ENCODE peak calls at places on chromosomes 6 and 20, in five cellular contexts. J is GM23338, N is stomach, D is breast epithelium, M is HCT116. V is an unnamed sample. For H3K4me1, the result is how much of the 10 kb centered on the place peaks cover.

GRCh38 chr6:121522265-121522664 is 86.8 kb downstream of the GJA1 start:
- DNase-seq in J (no peak), N (no peak), D (no peak), M (no peak), V (peak)

GRCh38 chr20:5073154-5074049 is 46.4 kb downstream of the PCNA start:
- DNase-seq in J (peak), N (peak), D (peak), M (peak), V (peak)

GRCh38 chr6:43211960-43212359 is 17.3 kb downstream of the DNPH1 start:
- DNase-seq in J (no peak), N (no peak), D (no peak), M (no peak), V (no peak)

GRCh38 chr6:4932506-4932903 is 71.3 kb downstream of the RPP40 start:
- DNase-seq in J (no peak), N (no peak), D (no peak), M (no peak), V (no peak)

GRCh38 chr20:6704132-6704861 is 63.2 kb upstream of the BMP2 start:
- DNase-seq in J (no peak), N (peak), D (no peak), M (no peak), V (peak)

GRCh38 chr20:48769111-48769879 is 58.5 kb downstream of the PREX1 start:
- DNase-seq in J (peak), N (peak), D (no peak), M (no peak), V (no peak)

GRCh38 chr6:2937627-2938003 is 33.8 kb downstream of the SERPINB6 start:
- DNase-seq in J (no peak), N (no peak), D (no peak), M (no peak), V (no peak)

GRCh38 chr6:109877028-109877726 is 100.9 kb upstream of the GPR6 start:
- DNase-seq in J (no peak), N (no peak), D (no peak), M (no peak), V (no peak)

GRCh38 chr20:54103067-54103761 is 32.8 kb upstream of the BCAS1 start:
- DNase-seq in J (peak), N (peak), D (no peak), M (peak), V (peak)

GRCh38 chr6:12163744-12164507 is 126.2 kb upstream of the EDN1 start:
- DNase-seq in J (no peak), N (no peak), D (no peak), M (no peak), V (no peak)

GRCh38 chr20:44814937-44815336 is 4.6 kb upstream of the RIMS4 start:
- DNase-seq in J (no peak), N (no peak), D (no peak), M (no peak), V (no peak)

GRCh38 chr20:61521680-61522420 is 269.8 kb downstream of the CDH4 start:
- DNase-seq in J (no peak), N (no peak), D (no peak), M (no peak), V (no peak)

GRCh38 chr6:43952746-43953145 is 174.5 kb downstream of the MRPL14 start:
- DNase-seq in J (no peak), N (no peak), D (no peak), M (peak), V (no peak)

GRCh38 chr6:39225543-39225942 is 3.7 kb downstream of the KCNK5 start:
- DNase-seq in J (no peak), N (peak), D (no peak), M (no peak), V (no peak)

GRCh38 chr6:38283734-38284362 is 355.9 kb downstream of the BTBD9 start:
- DNase-seq in J (no peak), N (no peak), D (no peak), M (peak), V (no peak)

GRCh38 chr6:20915150-20915549 is 380.9 kb downstream of the CDKAL1 start:
- DNase-seq in J (no peak), N (no peak), D (no peak), M (no peak), V (no peak)

GRCh38 chr6:2969549-2969948 is 1.8 kb downstream of the SERPINB6 start:
- DNase-seq in J (no peak), N (no peak), D (no peak), M (no peak), V (no peak)

GRCh38 chr6:144064831-144065668 is 30.3 kb downstream of the SF3B5 start:
- DNase-seq in J (peak), N (no peak), D (no peak), M (no peak), V (peak)

GRCh38 chr20:23034721-23035671 is at the start of gene SSTR4:
- DNase-seq in J (peak), N (no peak), D (no peak), M (no peak), V (no peak)

GRCh38 chr6:31122803-31123706 is 2.8 kb upstream of the CDSN start:
- DNase-seq in J (no peak), N (peak), D (peak), M (peak), V (peak)

GRCh38 chr20:17835240-17835940 is 133.2 kb downstream of the SNX5 start:
- DNase-seq in J (no peak), N (no peak), D (peak), M (peak), V (no peak)

GRCh38 chr6:31270788-31271640 is 878 bp downstream of the HLA-C start:
- DNase-seq in J (peak), N (peak), D (no peak), M (no peak), V (peak)

GRCh38 chr20:48667889-48668413 is 159.8 kb downstream of the PREX1 start:
- DNase-seq in J (no peak), N (no peak), D (no peak), M (no peak), V (no peak)

GRCh38 chr6:593907-594212 is 63.0 kb downstream of the HUS1B start:
- DNase-seq in J (peak), N (no peak), D (no peak), M (no peak), V (no peak)

GRCh38 chr6:1634081-1634480 is 24.4 kb downstream of the FOXC1 start:
- DNase-seq in J (no peak), N (no peak), D (no peak), M (no peak), V (no peak)

GRCh38 chr6:35774116-35774794 is 2.1 kb upstream of the CLPSL2 start:
- DNase-seq in J (no peak), N (no peak), D (no peak), M (no peak), V (no peak)

GRCh38 chr20:8860011-8860495 is 208.8 kb upstream of the PLCB4 start:
- DNase-seq in J (no peak), N (no peak), D (no peak), M (no peak), V (no peak)

GRCh38 chr20:62921119-62921687 is 5.1 kb downstream of the DIDO1 start:
- DNase-seq in J (peak), N (peak), D (no peak), M (peak), V (peak)

GRCh38 chr6:126351960-126352359 is 12.0 kb downstream of the CENPW start:
- DNase-seq in J (no peak), N (no peak), D (no peak), M (no peak), V (no peak)

GRCh38 chr20:48995599-48995998 is 50.5 kb upstream of the CSE1L start:
- DNase-seq in J (no peak), N (no peak), D (no peak), M (no peak), V (peak)

GRCh38 chr6:16723833-16724232 is 37.4 kb downstream of the ATXN1 start:
- DNase-seq in J (peak), N (no peak), D (no peak), M (peak), V (no peak)

GRCh38 chr6:36028887-36029324 is 1.3 kb downstream of the MAPK14 start:
- DNase-seq in J (peak), N (peak), D (no peak), M (no peak), V (peak)

DNA sequence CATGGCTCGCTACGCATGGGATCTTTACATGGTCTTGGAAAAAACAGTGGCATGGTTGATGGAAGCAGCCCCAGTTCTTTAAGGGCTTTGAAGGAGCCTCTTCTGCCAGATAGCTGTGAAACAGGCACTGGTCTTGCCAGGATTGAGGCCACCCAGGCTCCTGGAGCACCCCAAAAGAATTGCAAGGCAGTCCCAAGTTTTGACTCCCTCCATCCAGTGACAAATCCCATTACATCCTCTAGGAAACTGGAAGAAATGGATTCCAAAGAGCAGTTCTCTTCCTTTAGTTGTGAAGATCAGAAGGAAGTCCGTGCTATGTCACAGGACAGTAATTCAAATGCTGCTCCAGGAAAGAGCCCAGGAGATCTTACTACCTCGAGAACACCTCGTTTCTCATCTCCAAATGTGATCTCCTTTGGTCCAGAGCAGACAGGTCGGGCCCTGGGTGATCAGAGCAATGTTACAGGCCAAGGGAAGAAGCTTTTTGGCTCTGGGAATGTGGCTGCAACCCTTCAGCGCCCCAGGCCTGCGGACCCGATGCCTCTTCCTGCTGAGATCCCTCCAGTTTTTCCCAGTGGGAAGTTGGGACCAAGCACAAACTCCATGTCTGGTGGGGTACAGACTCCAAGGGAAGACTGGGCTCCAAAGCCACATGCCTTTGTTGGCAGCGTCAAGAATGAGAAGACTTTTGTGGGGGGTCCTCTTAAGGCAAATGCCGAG is 78.2 kb downstream of the ASXL1 start:
- DNase-seq in J (no peak), N (no peak), D (no peak), M (no peak), V (no peak)
- TF ChIP-seq POLR2AphosphoS5 in J (no peak), N (no peak), D (no peak), M (no peak), V (no peak)

GRCh38 chr6:142014515-142014914 is 118.2 kb upstream of the GJE1 start:
- DNase-seq in J (no peak), N (no peak), D (no peak), M (peak), V (no peak)
- H3K4me1 ChIP-seq in J (under half), N (under half), D (under half), M (half or more), V (under half)

DNA sequence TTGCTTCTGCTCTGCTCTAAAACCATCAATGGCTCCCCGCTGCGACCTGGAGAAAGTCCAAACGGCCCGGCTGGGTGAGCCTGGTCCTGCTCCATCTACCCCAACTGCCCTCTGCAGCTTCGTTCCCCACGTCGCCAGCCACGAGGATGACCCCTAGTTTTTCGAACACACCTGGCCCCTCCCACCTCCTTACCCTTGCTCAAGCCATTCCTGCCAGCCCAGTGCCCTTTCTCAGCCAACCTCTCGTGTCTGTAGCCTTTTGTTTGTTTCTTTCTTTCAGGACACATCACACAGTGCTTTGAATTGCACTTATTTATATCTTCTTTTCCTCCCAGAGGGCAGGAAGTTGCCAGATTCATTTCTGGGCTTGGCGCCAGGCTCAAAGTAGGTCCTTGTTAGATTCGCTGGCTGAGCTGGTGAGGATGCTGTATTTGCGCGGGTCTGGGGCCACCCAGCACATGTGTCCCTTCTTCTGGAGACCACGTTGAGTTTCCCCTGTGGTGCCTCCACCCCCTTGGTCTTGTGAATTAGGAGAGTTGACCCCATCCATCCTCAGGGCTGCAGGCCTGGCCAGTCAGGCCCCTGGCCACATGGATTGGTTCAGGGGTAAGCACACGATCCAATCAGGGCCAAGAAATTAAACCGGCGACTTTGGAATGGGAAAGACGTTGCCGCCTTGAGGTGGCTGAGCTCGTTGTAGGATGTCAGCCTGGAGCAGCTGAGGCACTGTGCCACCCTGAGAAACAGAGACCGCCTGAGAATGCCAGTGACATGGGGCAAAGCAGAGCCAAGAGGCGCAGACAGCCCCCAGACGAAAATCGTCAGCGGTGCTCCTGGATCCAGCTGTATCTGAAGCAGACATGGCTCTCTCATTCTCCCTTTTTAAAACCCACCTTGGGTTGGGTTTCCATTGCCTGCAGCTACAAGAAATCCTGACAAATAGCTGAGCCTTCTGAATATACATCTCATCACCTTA is 156.0 kb downstream of the CEBPB start:
- DNase-seq in J (no peak), N (peak), D (peak), M (no peak), V (peak)
- TF ChIP-seq POLR2AphosphoS5 in J (no peak), N (peak), D (peak), M (no peak), V (peak)

DNA sequence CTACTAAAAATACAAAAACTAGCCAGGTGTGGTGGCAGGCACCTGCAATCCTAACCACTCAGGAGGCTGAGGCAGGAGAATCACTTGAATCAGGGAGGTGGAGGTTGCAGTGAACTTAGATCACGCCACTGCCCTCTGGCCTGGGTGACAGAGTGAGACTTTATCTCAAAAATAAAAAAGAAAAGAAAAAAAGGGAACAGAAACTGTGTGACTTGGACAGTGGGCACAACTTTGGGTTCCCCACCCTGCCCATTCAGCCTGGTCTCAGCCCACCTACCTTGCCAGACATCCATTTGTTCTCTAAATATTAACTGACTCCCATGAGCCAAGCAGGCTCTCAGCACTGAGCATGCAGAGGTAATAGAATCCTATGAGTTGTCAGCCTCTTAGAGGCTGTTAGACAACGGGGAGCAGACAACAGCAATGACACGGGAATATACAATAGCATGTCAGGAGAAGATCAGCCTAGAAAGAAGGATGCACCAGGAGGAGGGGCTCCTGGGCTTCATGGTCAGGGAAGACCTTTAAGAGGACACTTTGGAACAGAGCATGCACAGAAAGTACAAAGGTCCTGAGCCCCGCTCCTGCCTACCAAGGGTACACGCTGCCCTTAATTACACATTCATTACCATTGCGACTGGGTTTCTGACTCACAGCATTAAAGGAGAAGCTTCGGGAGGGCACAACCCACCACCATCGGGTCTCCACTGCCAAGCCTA is 20.0 kb downstream of the FAM209B start:
- DNase-seq in J (no peak), N (no peak), D (no peak), M (no peak), V (no peak)
- H3K4me1 ChIP-seq in J (under half), N (under half), D (under half), M (under half), V (under half)

GRCh38 chr6:73521351-73522254 is 771 bp upstream of the EEF1A1 start:
- DNase-seq in J (peak), N (no peak), D (no peak), M (no peak), V (no peak)
- TF ChIP-seq POLR2AphosphoS5 in J (no peak), N (peak), D (peak), M (no peak), V (no peak)

GRCh38 chr20:2104236-2104635 is 2.6 kb downstream of the STK35 start:
- DNase-seq in J (no peak), N (no peak), D (no peak), M (no peak), V (no peak)
- H3K4me1 ChIP-seq in J (under half), N (half or more), D (under half), M (under half), V (under half)

GRCh38 chr20:13492001-13492480 is 146.7 kb downstream of the TASP1 start:
- DNase-seq in J (peak), N (no peak), D (peak), M (no peak), V (peak)
- TF ChIP-seq POLR2AphosphoS5 in J (no peak), N (no peak), D (peak), M (no peak), V (peak)